ENCODE peak calls at places on chromosomes 6 and 20, in ten cellular contexts. V is NCI-H510A treated with DMSO at 0.1 percent for 48 hours; C is glutamatergic neuron; Y is non-pigmented ciliary epithelial cell; K is AML-193; B is stimulated activated CD4-positive, alpha-beta T cell treated with anti-CD3 and anti-CD28 coated beads, Interleukin-12 subunit alpha, Interleukin-12 subunit beta, amount 100 ng/mL, for 24 hours; M is NCI-H1105; P is ovary; I is epithelial cell of esophagus; T is Caco-2. W is an unnamed sample.

GRCh38 chr20:58998656-58999055 is 8.4 kb downstream of the CTSZ start:
- DNase-seq in C (no peak), V (no peak), Y (no peak), B (no peak), I (no peak), T (no peak), M (no peak), P (no peak), K (no peak), W (no peak)

GRCh38 chr6:33384581-33385020 is 7.0 kb upstream of the KIFC1 start:
- DNase-seq in P (no peak), Y (no peak), M (no peak), K (no peak), C (peak), V (no peak), I (peak), T (peak), B (no peak), W (peak)

GRCh38 chr20:63518351-63518861 is 2.2 kb upstream of the PPDPF start:
- DNase-seq in V (no peak), Y (no peak), C (peak), M (no peak), K (no peak), I (no peak), B (no peak), P (peak), T (no peak), W (no peak)

GRCh38 chr6:12033770-12034169 is 21.7 kb downstream of the HIVEP1 start:
- DNase-seq in T (peak), M (no peak), Y (no peak), I (peak), C (no peak), P (no peak), V (no peak), B (no peak), K (peak), W (peak)

GRCh38 chr20:1718604-1719384 is 61.2 kb upstream of the SIRPG start:
- DNase-seq in K (no peak), T (no peak), P (no peak), V (no peak), Y (no peak), B (no peak), I (peak), C (no peak), M (no peak), W (peak)

GRCh38 chr6:4128748-4129147 is 6.6 kb downstream of the ECI2 start:
- DNase-seq in B (no peak), Y (peak), T (no peak), P (no peak), I (no peak), K (no peak), M (no peak), C (no peak), V (no peak), W (no peak)

GRCh38 chr6:128361378-128361777 is 159.0 kb downstream of the PTPRK start:
- DNase-seq in Y (no peak), C (no peak), I (peak), T (no peak), V (no peak), M (no peak), P (no peak), B (no peak), K (no peak), W (no peak)

GRCh38 chr6:105892577-105893262 is 193.4 kb upstream of the PRDM1 start:
- DNase-seq in B (no peak), C (no peak), M (no peak), T (no peak), K (peak), Y (no peak), V (no peak), P (no peak), I (no peak), W (no peak)

GRCh38 chr20:31523361-31524283 is 9.4 kb downstream of the HM13 start:
- DNase-seq in B (no peak), M (no peak), T (no peak), P (no peak), I (no peak), C (no peak), V (no peak), Y (no peak), K (peak), W (no peak)

GRCh38 chr6:112237644-112238043 is 16.7 kb downstream of the LAMA4 start:
- DNase-seq in K (no peak), V (no peak), T (no peak), Y (no peak), B (no peak), C (no peak), M (no peak), P (no peak), I (peak), W (peak)

GRCh38 chr6:109224994-109225393 is 129.7 kb downstream of the CEP57L1 start:
- DNase-seq in I (no peak), T (no peak), V (no peak), P (no peak), M (no peak), B (no peak), K (no peak), Y (no peak), C (no peak), W (no peak)

GRCh38 chr6:52415333-52415732 is 4.8 kb upstream of the EFHC1 start:
- DNase-seq in B (no peak), V (no peak), I (no peak), K (no peak), Y (no peak), M (no peak), P (no peak), T (no peak), C (no peak), W (no peak)

GRCh38 chr6:117448011-117448410 is 22.3 kb upstream of the ROS1 start:
- DNase-seq in B (no peak), I (no peak), V (no peak), Y (no peak), T (no peak), M (no peak), C (no peak), K (no peak), P (no peak), W (peak)

GRCh38 chr6:113414511-113414910 is 442.6 kb upstream of the MARCKS start:
- DNase-seq in T (peak), P (peak), C (peak), V (no peak), M (peak), Y (peak), B (no peak), K (peak), I (peak), W (peak)

GRCh38 chr20:50335105-50335504 is 144.5 kb downstream of the CEBPB start:
- DNase-seq in M (peak), K (peak), T (peak), I (peak), Y (no peak), B (no peak), V (peak), C (no peak), P (no peak), W (no peak)

GRCh38 chr6:49423817-49424216 is 39.2 kb downstream of the MMUT start:
- DNase-seq in B (no peak), M (peak), P (no peak), T (no peak), Y (no peak), C (no peak), V (peak), K (no peak), I (peak), W (peak)

GRCh38 chr6:72382602-72383529 is 239.0 kb upstream of the KCNQ5 start:
- DNase-seq in I (no peak), B (no peak), T (no peak), M (no peak), Y (no peak), V (no peak), C (no peak), P (no peak), K (no peak), W (no peak)

GRCh38 chr6:56671651-56672461 is 29.2 kb upstream of the DST start:
- DNase-seq in T (no peak), B (no peak), C (no peak), P (no peak), K (no peak), I (no peak), V (no peak), M (no peak), Y (no peak), W (no peak)

GRCh38 chr6:44667226-44667625 is 279.7 kb downstream of the CDC5L start:
- DNase-seq in V (no peak), K (no peak), P (no peak), T (no peak), C (no peak), Y (peak), M (no peak), B (no peak), I (no peak), W (peak)

GRCh38 chr6:3540253-3540820 is 83.5 kb upstream of the SLC22A23 start:
- DNase-seq in P (no peak), T (no peak), K (no peak), I (no peak), B (no peak), Y (no peak), V (no peak), M (no peak), C (no peak), W (no peak)

GRCh38 chr6:70110128-70111022 is 192.5 kb downstream of the COL9A1 start:
- DNase-seq in T (no peak), P (no peak), C (no peak), Y (no peak), K (no peak), I (no peak), M (no peak), V (no peak), B (no peak), W (peak)

GRCh38 chr6:81614292-81614691 is 138.2 kb downstream of the TENT5A start:
- DNase-seq in Y (peak), V (peak), P (no peak), K (peak), M (no peak), I (no peak), C (no peak), B (no peak), T (peak), W (peak)

GRCh38 chr20:48096957-48097890 is 311.9 kb upstream of the SULF2 start:
- DNase-seq in V (no peak), M (no peak), P (no peak), Y (no peak), T (peak), C (no peak), B (no peak), I (no peak), K (no peak), W (no peak)

GRCh38 chr20:4613718-4614620 is 107.7 kb upstream of the PRND start:
- DNase-seq in M (peak), V (peak), B (peak), P (no peak), K (no peak), C (peak), Y (no peak), I (peak), T (peak), W (peak)

GRCh38 chr20:44198872-44199271 is 11.7 kb downstream of the OSER1 start:
- DNase-seq in C (no peak), I (peak), M (no peak), K (no peak), V (no peak), P (no peak), B (no peak), T (no peak), Y (no peak), W (no peak)

GRCh38 chr6:146876271-146877151 is 277.7 kb downstream of the ADGB start:
- DNase-seq in C (no peak), Y (no peak), P (no peak), V (no peak), B (no peak), I (peak), K (peak), M (no peak), T (peak), W (no peak)

GRCh38 chr20:4038047-4038459 is 22.7 kb upstream of the RNF24 start:
- DNase-seq in P (no peak), Y (no peak), V (peak), K (peak), I (peak), B (peak), M (no peak), T (peak), C (peak), W (peak)

GRCh38 chr6:151263967-151264366 is 24.2 kb downstream of the AKAP12 start:
- DNase-seq in B (no peak), K (no peak), M (no peak), T (no peak), Y (no peak), I (no peak), V (no peak), P (peak), C (no peak), W (no peak)

GRCh38 chr6:108763931-108764579 is 84.2 kb upstream of the ARMC2 start:
- DNase-seq in V (no peak), B (no peak), K (no peak), M (no peak), C (no peak), T (no peak), Y (no peak), P (no peak), I (no peak), W (no peak)

GRCh38 chr6:134512946-134513345 is 195.0 kb upstream of the SGK1 start:
- DNase-seq in C (no peak), K (no peak), Y (no peak), T (no peak), M (no peak), V (no peak), P (no peak), B (no peak), I (no peak), W (no peak)

GRCh38 chr6:3367630-3368029 is 89.2 kb downstream of the SLC22A23 start:
- DNase-seq in T (no peak), B (no peak), V (no peak), K (no peak), M (no peak), C (no peak), P (no peak), Y (no peak), I (no peak), W (no peak)

GRCh38 chr6:157119502-157120027 is 203.8 kb downstream of the TMEM242 start:
- DNase-seq in I (no peak), Y (no peak), T (no peak), P (no peak), V (no peak), B (no peak), M (no peak), C (no peak), K (no peak), W (no peak)

GRCh38 chr6:148770408-148771211 is 23.8 kb downstream of the UST start:
- DNase-seq in C (no peak), V (peak), K (no peak), Y (no peak), I (no peak), M (no peak), B (no peak), P (no peak), T (no peak), W (no peak)

GRCh38 chr6:80210618-80211017 is 104.1 kb downstream of the BCKDHB start:
- DNase-seq in Y (no peak), M (no peak), B (no peak), P (no peak), K (no peak), I (peak), V (no peak), T (no peak), C (no peak), W (peak)